ENCODE peak calls at places on chromosomes 5 and 9, in ten cellular contexts. One of them, this sample, is unnamed.

GRCh38 chr9:136644593-136645342 is 17.9 kb upstream of the EGFL7 start:
- DNase-seq in NCI-H69: no peak
- DNase-seq in HFFc6: peak; percentile 17
- DNase-seq in left lung: peak; percentile 97
- DNase-seq in A549: peak; percentile 88
- DNase-seq in vagina: no peak
- DNase-seq in gastrocnemius medialis: peak; percentile 55
- DNase-seq in NCI-H748 treated with DMSO at 0.1 percent for 48 hours: peak; percentile 13
- DNase-seq in NCI-H774: no peak
- DNase-seq in NCI-H446 treated with DMSO at 0.1 percent for 48 hours: peak; percentile 47
- DNase-seq in this sample: no peak

GRCh38 chr9:133727277-133727875 is 10.8 kb downstream of the SARDH start:
- DNase-seq in NCI-H69: peak; percentile 20
- DNase-seq in HFFc6: no peak
- DNase-seq in left lung: peak; percentile 59
- DNase-seq in A549: no peak
- DNase-seq in vagina: no peak
- DNase-seq in gastrocnemius medialis: peak; percentile 3
- DNase-seq in NCI-H748 treated with DMSO at 0.1 percent for 48 hours: no peak
- DNase-seq in NCI-H774: no peak
- DNase-seq in NCI-H446 treated with DMSO at 0.1 percent for 48 hours: no peak
- DNase-seq in this sample: no peak

GRCh38 chr9:137611623-137612609 is 6.4 kb downstream of the ARRDC1 start:
- DNase-seq in NCI-H69: peak; percentile 91
- DNase-seq in HFFc6: peak; percentile 81
- DNase-seq in left lung: peak; percentile 93
- DNase-seq in A549: peak; percentile 90
- DNase-seq in vagina: peak; percentile 97
- DNase-seq in gastrocnemius medialis: peak; percentile 59
- DNase-seq in NCI-H748 treated with DMSO at 0.1 percent for 48 hours: no peak
- DNase-seq in NCI-H774: peak; percentile 73
- DNase-seq in NCI-H446 treated with DMSO at 0.1 percent for 48 hours: no peak
- DNase-seq in this sample: no peak

GRCh38 chr5:31854181-31854624 is 215.3 kb downstream of the PDZD2 start:
- DNase-seq in NCI-H69: peak; percentile 56
- DNase-seq in HFFc6: no peak
- DNase-seq in left lung: no peak
- DNase-seq in A549: no peak
- DNase-seq in vagina: no peak
- DNase-seq in gastrocnemius medialis: no peak
- DNase-seq in NCI-H748 treated with DMSO at 0.1 percent for 48 hours: peak; percentile 85
- DNase-seq in NCI-H774: no peak
- DNase-seq in NCI-H446 treated with DMSO at 0.1 percent for 48 hours: no peak
- DNase-seq in this sample: no peak

GRCh38 chr5:142206801-142207200 is 98.2 kb downstream of the NDFIP1 start:
- DNase-seq in NCI-H69: peak; percentile 28
- DNase-seq in HFFc6: no peak
- DNase-seq in left lung: no peak
- DNase-seq in A549: no peak
- DNase-seq in vagina: no peak
- DNase-seq in gastrocnemius medialis: no peak
- DNase-seq in NCI-H748 treated with DMSO at 0.1 percent for 48 hours: no peak
- DNase-seq in NCI-H774: no peak
- DNase-seq in NCI-H446 treated with DMSO at 0.1 percent for 48 hours: no peak
- DNase-seq in this sample: no peak

GRCh38 chr5:170080217-170080616 is 25.5 kb upstream of the FOXI1 start:
- DNase-seq in NCI-H69: no peak
- DNase-seq in HFFc6: no peak
- DNase-seq in left lung: no peak
- DNase-seq in A549: no peak
- DNase-seq in vagina: no peak
- DNase-seq in gastrocnemius medialis: no peak
- DNase-seq in NCI-H748 treated with DMSO at 0.1 percent for 48 hours: no peak
- DNase-seq in NCI-H774: no peak
- DNase-seq in NCI-H446 treated with DMSO at 0.1 percent for 48 hours: no peak
- DNase-seq in this sample: no peak

GRCh38 chr5:72561407-72561972 is 54.3 kb upstream of the ZNF366 start:
- DNase-seq in NCI-H69: no peak
- DNase-seq in HFFc6: no peak
- DNase-seq in left lung: no peak
- DNase-seq in A549: no peak
- DNase-seq in vagina: no peak
- DNase-seq in gastrocnemius medialis: no peak
- DNase-seq in NCI-H748 treated with DMSO at 0.1 percent for 48 hours: no peak
- DNase-seq in NCI-H774: no peak
- DNase-seq in NCI-H446 treated with DMSO at 0.1 percent for 48 hours: no peak
- DNase-seq in this sample: no peak

GRCh38 chr9:129910628-129911567 is 75.6 kb downstream of the USP20 start:
- DNase-seq in NCI-H69: no peak
- DNase-seq in HFFc6: peak; percentile 100
- DNase-seq in left lung: no peak
- DNase-seq in A549: peak; percentile 60
- DNase-seq in vagina: no peak
- DNase-seq in gastrocnemius medialis: no peak
- DNase-seq in NCI-H748 treated with DMSO at 0.1 percent for 48 hours: no peak
- DNase-seq in NCI-H774: no peak
- DNase-seq in NCI-H446 treated with DMSO at 0.1 percent for 48 hours: no peak
- DNase-seq in this sample: no peak

GRCh38 chr9:16320338-16320902 is 550.0 kb downstream of the BNC2 start:
- DNase-seq in NCI-H69: no peak
- DNase-seq in HFFc6: no peak
- DNase-seq in left lung: no peak
- DNase-seq in A549: no peak
- DNase-seq in vagina: no peak
- DNase-seq in gastrocnemius medialis: no peak
- DNase-seq in NCI-H748 treated with DMSO at 0.1 percent for 48 hours: no peak
- DNase-seq in NCI-H774: no peak
- DNase-seq in NCI-H446 treated with DMSO at 0.1 percent for 48 hours: no peak
- DNase-seq in this sample: no peak

GRCh38 chr9:120308495-120308894 is 271.5 kb downstream of the CDK5RAP2 start:
- DNase-seq in NCI-H69: peak; percentile 97
- DNase-seq in HFFc6: no peak
- DNase-seq in left lung: no peak
- DNase-seq in A549: no peak
- DNase-seq in vagina: peak; percentile 61
- DNase-seq in gastrocnemius medialis: no peak
- DNase-seq in NCI-H748 treated with DMSO at 0.1 percent for 48 hours: no peak
- DNase-seq in NCI-H774: peak; percentile 35
- DNase-seq in NCI-H446 treated with DMSO at 0.1 percent for 48 hours: no peak
- DNase-seq in this sample: no peak

GRCh38 chr9:34557421-34558321 is 31.9 kb downstream of the CNTFR start:
- DNase-seq in NCI-H69: peak; percentile 50
- DNase-seq in HFFc6: no peak
- DNase-seq in left lung: no peak
- DNase-seq in A549: no peak
- DNase-seq in vagina: no peak
- DNase-seq in gastrocnemius medialis: no peak
- DNase-seq in NCI-H748 treated with DMSO at 0.1 percent for 48 hours: no peak
- DNase-seq in NCI-H774: no peak
- DNase-seq in NCI-H446 treated with DMSO at 0.1 percent for 48 hours: no peak
- DNase-seq in this sample: no peak

GRCh38 chr5:92309336-92309991 is 926.3 kb upstream of the ARRDC3 start:
- DNase-seq in NCI-H69: peak; percentile 84
- DNase-seq in HFFc6: peak; percentile 38
- DNase-seq in left lung: no peak
- DNase-seq in A549: peak; percentile 33
- DNase-seq in vagina: no peak
- DNase-seq in gastrocnemius medialis: no peak
- DNase-seq in NCI-H748 treated with DMSO at 0.1 percent for 48 hours: peak; percentile 72
- DNase-seq in NCI-H774: peak; percentile 29
- DNase-seq in NCI-H446 treated with DMSO at 0.1 percent for 48 hours: peak; percentile 33
- DNase-seq in this sample: peak; percentile 36

GRCh38 chr9:137270929-137271695 is 6.4 kb upstream of the TOR4A start:
- DNase-seq in NCI-H69: no peak
- DNase-seq in HFFc6: no peak
- DNase-seq in left lung: peak; percentile 41
- DNase-seq in A549: no peak
- DNase-seq in vagina: no peak
- DNase-seq in gastrocnemius medialis: no peak
- DNase-seq in NCI-H748 treated with DMSO at 0.1 percent for 48 hours: no peak
- DNase-seq in NCI-H774: no peak
- DNase-seq in NCI-H446 treated with DMSO at 0.1 percent for 48 hours: no peak
- DNase-seq in this sample: no peak

GRCh38 chr9:37449877-37450632 is 15.2 kb downstream of the ZBTB5 start:
- DNase-seq in NCI-H69: peak; percentile 20
- DNase-seq in HFFc6: no peak
- DNase-seq in left lung: no peak
- DNase-seq in A549: no peak
- DNase-seq in vagina: no peak
- DNase-seq in gastrocnemius medialis: no peak
- DNase-seq in NCI-H748 treated with DMSO at 0.1 percent for 48 hours: no peak
- DNase-seq in NCI-H774: no peak
- DNase-seq in NCI-H446 treated with DMSO at 0.1 percent for 48 hours: no peak
- DNase-seq in this sample: no peak

GRCh38 chr5:123156577-123157296 is 67.7 kb downstream of the PRDM6 start:
- DNase-seq in NCI-H69: peak; percentile 14
- DNase-seq in HFFc6: peak; percentile 70
- DNase-seq in left lung: no peak
- DNase-seq in A549: no peak
- DNase-seq in vagina: no peak
- DNase-seq in gastrocnemius medialis: no peak
- DNase-seq in NCI-H748 treated with DMSO at 0.1 percent for 48 hours: no peak
- DNase-seq in NCI-H774: no peak
- DNase-seq in NCI-H446 treated with DMSO at 0.1 percent for 48 hours: peak; percentile 46
- DNase-seq in this sample: no peak

GRCh38 chr9:88998506-88998905 is 7.2 kb downstream of the S1PR3 start:
- DNase-seq in NCI-H69: no peak
- DNase-seq in HFFc6: no peak
- DNase-seq in left lung: no peak
- DNase-seq in A549: no peak
- DNase-seq in vagina: peak; percentile 52
- DNase-seq in gastrocnemius medialis: no peak
- DNase-seq in NCI-H748 treated with DMSO at 0.1 percent for 48 hours: no peak
- DNase-seq in NCI-H774: no peak
- DNase-seq in NCI-H446 treated with DMSO at 0.1 percent for 48 hours: no peak
- DNase-seq in this sample: no peak

GRCh38 chr9:90914868-90915483 is 113.4 kb downstream of the SYK start:
- DNase-seq in NCI-H69: peak; percentile 82
- DNase-seq in HFFc6: peak; percentile 40
- DNase-seq in left lung: peak; percentile 91
- DNase-seq in A549: peak; percentile 87
- DNase-seq in vagina: no peak
- DNase-seq in gastrocnemius medialis: peak; percentile 70
- DNase-seq in NCI-H748 treated with DMSO at 0.1 percent for 48 hours: peak; percentile 69
- DNase-seq in NCI-H774: peak; percentile 69
- DNase-seq in NCI-H446 treated with DMSO at 0.1 percent for 48 hours: peak; percentile 18
- DNase-seq in this sample: peak; percentile 20